ENCODE peak calls at places on chromosome 12, in five cellular contexts. One of them, this sample, is unnamed.

GRCh38 chr12:560666-561065 is 100.9 kb downstream of the B4GALNT3 start:
- DNase-seq in choroid plexus epithelial cell: no peak
- DNase-seq in endothelial cell: no peak
- DNase-seq in cardiac fibroblast: no peak
- DNase-seq in HFF-Myc: no peak
- DNase-seq in this sample: no peak

GRCh38 chr12:52634266-52635056 is 16.1 kb upstream of the KRT73 start:
- DNase-seq in choroid plexus epithelial cell: no peak
- DNase-seq in endothelial cell: no peak
- DNase-seq in cardiac fibroblast: no peak
- DNase-seq in HFF-Myc: no peak
- DNase-seq in this sample: no peak

GRCh38 chr12:82449179-82449578 is 90.8 kb downstream of the METTL25 start:
- DNase-seq in choroid plexus epithelial cell: no peak
- DNase-seq in endothelial cell: no peak
- DNase-seq in cardiac fibroblast: no peak
- DNase-seq in HFF-Myc: no peak
- DNase-seq in this sample: no peak

GRCh38 chr12:25710149-25710548 is 157.1 kb upstream of the LMNTD1 start:
- DNase-seq in choroid plexus epithelial cell: no peak
- DNase-seq in endothelial cell: no peak
- DNase-seq in cardiac fibroblast: no peak
- DNase-seq in HFF-Myc: no peak
- DNase-seq in this sample: no peak

GRCh38 chr12:106898001-106898966 is 57.4 kb upstream of the TMEM263 start:
- DNase-seq in choroid plexus epithelial cell: no peak
- DNase-seq in endothelial cell: no peak
- DNase-seq in cardiac fibroblast: no peak
- DNase-seq in HFF-Myc: no peak
- DNase-seq in this sample: no peak

GRCh38 chr12:116039081-116039480 is 238.4 kb downstream of the MED13L start:
- DNase-seq in choroid plexus epithelial cell: no peak
- DNase-seq in endothelial cell: no peak
- DNase-seq in cardiac fibroblast: no peak
- DNase-seq in HFF-Myc: no peak
- DNase-seq in this sample: no peak

GRCh38 chr12:6438345-6438744 is 6.4 kb upstream of the CD27 start:
- DNase-seq in choroid plexus epithelial cell: no peak
- DNase-seq in endothelial cell: no peak
- DNase-seq in cardiac fibroblast: no peak
- DNase-seq in HFF-Myc: no peak
- DNase-seq in this sample: no peak

GRCh38 chr12:61870658-61871559 is 389.3 kb upstream of the USP15 start:
- DNase-seq in choroid plexus epithelial cell: no peak
- DNase-seq in endothelial cell: no peak
- DNase-seq in cardiac fibroblast: no peak
- DNase-seq in HFF-Myc: no peak
- DNase-seq in this sample: no peak

GRCh38 chr12:14325716-14326343 is 39.7 kb upstream of the ATF7IP start:
- DNase-seq in choroid plexus epithelial cell: no peak
- DNase-seq in endothelial cell: no peak
- DNase-seq in cardiac fibroblast: no peak
- DNase-seq in HFF-Myc: no peak
- DNase-seq in this sample: no peak

GRCh38 chr12:86551146-86551571 is 295.0 kb upstream of the MGAT4C start:
- DNase-seq in choroid plexus epithelial cell: peak; percentile 2
- DNase-seq in endothelial cell: no peak
- DNase-seq in cardiac fibroblast: no peak
- DNase-seq in HFF-Myc: no peak
- DNase-seq in this sample: no peak

DNA sequence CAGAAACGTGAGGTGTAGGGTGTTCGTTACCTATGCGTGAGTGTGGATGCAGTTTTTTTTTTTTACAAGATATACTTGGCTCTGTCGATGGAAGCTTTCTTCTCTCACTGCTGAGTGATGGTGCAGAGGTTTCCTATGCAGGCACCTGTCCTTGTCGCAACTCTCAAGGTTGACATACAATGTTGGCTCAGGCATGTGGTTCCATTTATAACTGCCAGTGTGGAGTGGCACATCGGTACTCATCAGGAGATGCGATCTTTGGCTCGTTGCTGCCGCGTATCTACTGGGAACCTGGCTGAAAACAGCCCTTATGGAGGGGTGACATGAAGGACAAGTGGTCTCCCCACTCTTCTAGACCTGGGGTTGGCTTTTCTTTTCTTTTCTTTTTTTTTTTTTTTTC is 109.0 kb downstream of the ZNF664 start:
- DNase-seq in choroid plexus epithelial cell: no peak
- DNase-seq in endothelial cell: no peak
- DNase-seq in cardiac fibroblast: no peak
- DNase-seq in HFF-Myc: no peak
- DNase-seq in this sample: no peak
- TF ChIP-seq CTCF in choroid plexus epithelial cell: no peak
- TF ChIP-seq CTCF in endothelial cell: no peak
- TF ChIP-seq CTCF in cardiac fibroblast: no peak
- TF ChIP-seq CTCF in HFF-Myc: no peak
- TF ChIP-seq CTCF in this sample: no peak

GRCh38 chr12:65877836-65878235 is 53.6 kb downstream of the HMGA2 start:
- DNase-seq in choroid plexus epithelial cell: no peak
- DNase-seq in endothelial cell: no peak
- DNase-seq in cardiac fibroblast: no peak
- DNase-seq in HFF-Myc: no peak
- DNase-seq in this sample: no peak

GRCh38 chr12:65876898-65877721 is 52.8 kb downstream of the HMGA2 start:
- DNase-seq in choroid plexus epithelial cell: peak; percentile 81
- DNase-seq in endothelial cell: no peak
- DNase-seq in cardiac fibroblast: peak; percentile 57
- DNase-seq in HFF-Myc: no peak
- DNase-seq in this sample: no peak

GRCh38 chr12:65879878-65880277 is 55.6 kb downstream of the HMGA2 start:
- DNase-seq in choroid plexus epithelial cell: peak; percentile 98
- DNase-seq in endothelial cell: no peak
- DNase-seq in cardiac fibroblast: peak; percentile 91
- DNase-seq in HFF-Myc: no peak
- DNase-seq in this sample: peak; percentile 89

GRCh38 chr12:65875635-65876034 is 51.4 kb downstream of the HMGA2 start:
- DNase-seq in choroid plexus epithelial cell: peak; percentile 79
- DNase-seq in endothelial cell: no peak
- DNase-seq in cardiac fibroblast: peak; percentile 55
- DNase-seq in HFF-Myc: no peak
- DNase-seq in this sample: no peak

GRCh38 chr12:65878540-65878939 is 54.3 kb downstream of the HMGA2 start:
- DNase-seq in choroid plexus epithelial cell: peak; percentile 64
- DNase-seq in endothelial cell: no peak
- DNase-seq in cardiac fibroblast: no peak
- DNase-seq in HFF-Myc: no peak
- DNase-seq in this sample: no peak
- TF ChIP-seq CTCF in choroid plexus epithelial cell: peak; percentile 61
- TF ChIP-seq CTCF in endothelial cell: no peak
- TF ChIP-seq CTCF in cardiac fibroblast: peak; percentile 14
- TF ChIP-seq CTCF in HFF-Myc: peak; percentile 17
- TF ChIP-seq CTCF in this sample: peak; percentile 35

GRCh38 chr12:102484732-102485069 is 4.3 kb upstream of the IGF1 start:
- DNase-seq in choroid plexus epithelial cell: no peak
- DNase-seq in endothelial cell: no peak
- DNase-seq in cardiac fibroblast: no peak
- DNase-seq in HFF-Myc: no peak
- DNase-seq in this sample: no peak
- TF ChIP-seq CTCF in choroid plexus epithelial cell: no peak
- TF ChIP-seq CTCF in endothelial cell: peak; percentile 11
- TF ChIP-seq CTCF in cardiac fibroblast: no peak
- TF ChIP-seq CTCF in HFF-Myc: no peak
- TF ChIP-seq CTCF in this sample: no peak

DNA sequence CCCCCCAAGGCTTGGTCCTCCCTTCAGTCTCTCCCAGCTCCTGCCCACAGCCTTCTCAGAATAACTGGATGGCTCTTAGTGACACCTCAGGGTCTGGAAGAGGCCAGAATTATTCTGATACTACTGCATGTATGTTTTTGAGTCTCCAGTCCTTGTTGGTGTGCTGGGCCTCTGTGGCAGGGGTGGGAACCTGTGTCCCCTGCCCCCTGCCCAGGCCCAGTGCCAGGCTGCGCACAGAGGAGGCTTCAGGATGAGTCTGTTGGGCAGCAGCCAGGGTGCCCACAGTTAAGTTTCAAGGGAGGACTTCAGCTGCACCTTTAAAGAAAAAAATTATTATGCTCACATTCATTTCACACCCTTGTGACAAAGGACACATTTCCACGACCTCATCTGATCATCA is 348.3 kb downstream of the CACNA1C start:
- DNase-seq in choroid plexus epithelial cell: no peak
- DNase-seq in endothelial cell: no peak
- DNase-seq in cardiac fibroblast: no peak
- DNase-seq in HFF-Myc: no peak
- DNase-seq in this sample: no peak
- TF ChIP-seq CTCF in choroid plexus epithelial cell: no peak
- TF ChIP-seq CTCF in endothelial cell: no peak
- TF ChIP-seq CTCF in cardiac fibroblast: no peak
- TF ChIP-seq CTCF in HFF-Myc: no peak
- TF ChIP-seq CTCF in this sample: no peak

GRCh38 chr12:13205809-13206559 is 9.5 kb downstream of the EMP1 start:
- DNase-seq in choroid plexus epithelial cell: peak; percentile 97
- DNase-seq in endothelial cell: peak; percentile 44
- DNase-seq in cardiac fibroblast: peak; percentile 99
- DNase-seq in HFF-Myc: no peak
- DNase-seq in this sample: peak; percentile 85

GRCh38 chr12:13206560-13206897 is 10.0 kb downstream of the EMP1 start:
- DNase-seq in choroid plexus epithelial cell: no peak
- DNase-seq in endothelial cell: no peak
- DNase-seq in cardiac fibroblast: no peak
- DNase-seq in HFF-Myc: peak; percentile 94
- DNase-seq in this sample: no peak

GRCh38 chr12:13204428-13204827 is 7.9 kb downstream of the EMP1 start:
- DNase-seq in choroid plexus epithelial cell: peak; percentile 94
- DNase-seq in endothelial cell: no peak
- DNase-seq in cardiac fibroblast: peak; percentile 69
- DNase-seq in HFF-Myc: no peak
- DNase-seq in this sample: no peak

GRCh38 chr12:13200841-13201240 is 4.3 kb downstream of the EMP1 start:
- DNase-seq in choroid plexus epithelial cell: no peak
- DNase-seq in endothelial cell: no peak
- DNase-seq in cardiac fibroblast: no peak
- DNase-seq in HFF-Myc: no peak
- DNase-seq in this sample: no peak

GRCh38 chr12:13203028-13203922 is 6.7 kb downstream of the EMP1 start:
- DNase-seq in choroid plexus epithelial cell: peak; percentile 31
- DNase-seq in endothelial cell: peak; percentile 47
- DNase-seq in cardiac fibroblast: peak; percentile 72
- DNase-seq in HFF-Myc: no peak
- DNase-seq in this sample: no peak
- TF ChIP-seq CTCF in choroid plexus epithelial cell: peak; percentile 42
- TF ChIP-seq CTCF in endothelial cell: peak; percentile 23
- TF ChIP-seq CTCF in cardiac fibroblast: peak; percentile 41
- TF ChIP-seq CTCF in HFF-Myc: peak; percentile 37
- TF ChIP-seq CTCF in this sample: no peak

GRCh38 chr12:12889701-12890100 is 1.7 kb upstream of the GPRC5A start:
- DNase-seq in choroid plexus epithelial cell: no peak
- DNase-seq in endothelial cell: no peak
- DNase-seq in cardiac fibroblast: no peak
- DNase-seq in HFF-Myc: no peak
- DNase-seq in this sample: no peak

GRCh38 chr12:12890492-12890814 is 909 bp upstream of the GPRC5A start:
- DNase-seq in choroid plexus epithelial cell: no peak
- DNase-seq in endothelial cell: no peak
- DNase-seq in cardiac fibroblast: no peak
- DNase-seq in HFF-Myc: no peak
- DNase-seq in this sample: no peak

GRCh38 chr12:12892670-12893290 is 1.4 kb downstream of the GPRC5A start:
- DNase-seq in choroid plexus epithelial cell: no peak
- DNase-seq in endothelial cell: no peak
- DNase-seq in cardiac fibroblast: no peak
- DNase-seq in HFF-Myc: no peak
- DNase-seq in this sample: no peak

GRCh38 chr12:12891646-12892355 is 439 bp downstream of the GPRC5A start:
- DNase-seq in choroid plexus epithelial cell: no peak
- DNase-seq in endothelial cell: no peak
- DNase-seq in cardiac fibroblast: no peak
- DNase-seq in HFF-Myc: no peak
- DNase-seq in this sample: no peak

DNA sequence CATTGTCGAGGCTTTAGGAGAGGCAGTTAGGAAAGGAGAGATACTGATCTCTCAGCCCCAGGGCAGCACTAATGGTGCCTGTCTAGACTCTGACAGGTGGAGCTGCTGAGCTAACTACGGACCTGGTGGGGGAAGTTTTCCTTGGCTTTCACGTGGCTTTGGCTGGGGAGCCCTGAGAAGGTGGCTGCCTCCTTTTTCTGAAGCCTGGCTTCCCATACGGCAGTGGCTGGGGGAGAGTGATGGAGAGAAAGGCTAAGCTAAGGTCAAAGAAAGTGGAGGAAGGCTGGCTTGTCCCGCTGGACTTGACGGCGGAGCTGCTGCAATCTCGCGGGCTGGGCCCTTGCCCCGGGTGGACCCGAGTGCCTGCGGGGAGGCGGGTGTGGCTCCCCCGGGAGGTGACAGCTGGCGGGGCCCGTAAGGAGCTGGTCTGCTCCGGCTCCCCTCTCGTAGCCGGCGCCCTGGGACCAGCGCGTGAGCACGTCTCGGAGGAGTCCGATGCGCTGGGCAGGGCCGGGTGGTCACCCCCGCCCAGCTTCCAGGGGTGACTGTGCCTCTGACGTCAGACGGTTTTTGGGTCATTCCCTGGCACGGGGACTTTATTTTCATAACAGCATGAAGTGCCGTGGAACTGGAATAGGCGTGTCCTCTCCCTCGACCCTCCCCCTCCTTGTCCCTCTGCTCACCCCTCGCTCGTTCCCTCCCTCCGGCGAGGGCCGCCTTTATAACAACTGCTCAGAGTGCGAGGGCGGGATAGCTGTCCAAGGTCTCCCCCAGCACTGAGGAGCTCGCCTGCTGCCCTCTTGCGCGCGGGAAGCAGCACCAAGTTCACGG is at the start of gene GPRC5A:
- DNase-seq in choroid plexus epithelial cell: peak; percentile 96
- DNase-seq in endothelial cell: peak; percentile 26
- DNase-seq in cardiac fibroblast: peak; percentile 96
- DNase-seq in HFF-Myc: peak; percentile 80
- DNase-seq in this sample: peak; percentile 80
- TF ChIP-seq CTCF in choroid plexus epithelial cell: peak; percentile 50
- TF ChIP-seq CTCF in endothelial cell: no peak
- TF ChIP-seq CTCF in cardiac fibroblast: peak; percentile 42
- TF ChIP-seq CTCF in HFF-Myc: peak; percentile 23
- TF ChIP-seq CTCF in this sample: peak; percentile 42